ENCODE peak calls at places on chromosomes 11 and 22, in five cellular contexts. M is pancreas; E is CD8-positive, alpha-beta T cell; G is upper lobe of right lung; T is hepatocyte. W is an unnamed sample. For H3K4me1, the result is how much of the 10 kb centered on the place peaks cover.

GRCh38 chr11:34154059-34154875 is 48.8 kb downstream of the NAT10 start:
- DNase-seq in M (no peak), E (no peak), G (no peak), T (no peak), W (no peak)

GRCh38 chr11:117970400-117971024 is 15.7 kb upstream of the IL10RA start:
- DNase-seq in M (no peak), E (no peak), G (peak), T (no peak), W (peak)

GRCh38 chr11:107689317-107690202 is 22.3 kb downstream of the SLN start:
- DNase-seq in M (peak), E (peak), G (peak), T (peak), W (no peak)

GRCh38 chr11:101476186-101476585 is 107.6 kb downstream of the TRPC6 start:
- DNase-seq in M (no peak), E (no peak), G (no peak), T (no peak), W (no peak)

GRCh38 chr22:17753401-17753989 is 20.8 kb downstream of the BID start:
- DNase-seq in M (no peak), E (no peak), G (no peak), T (no peak), W (no peak)

GRCh38 chr11:17532814-17533213 is 11.4 kb downstream of the USH1C start:
- DNase-seq in M (no peak), E (no peak), G (no peak), T (no peak), W (no peak)

GRCh38 chr11:78432058-78432515 is 14.5 kb upstream of the GAB2 start:
- DNase-seq in M (no peak), E (no peak), G (no peak), T (no peak), W (no peak)

GRCh38 chr11:108662700-108663099 is 2.2 kb upstream of the DDX10 start:
- DNase-seq in M (no peak), E (no peak), G (no peak), T (no peak), W (no peak)

GRCh38 chr11:118873804-118874203 is 9.9 kb upstream of the CXCR5 start:
- DNase-seq in M (no peak), E (no peak), G (no peak), T (no peak), W (no peak)

GRCh38 chr22:31343235-31344191 is 2.6 kb downstream of the PATZ1 start:
- DNase-seq in M (peak), E (no peak), G (peak), T (peak), W (no peak)

GRCh38 chr11:77517226-77517625 is 43.3 kb upstream of the PAK1 start:
- DNase-seq in M (no peak), E (no peak), G (no peak), T (no peak), W (no peak)

GRCh38 chr22:25563757-25564319 is 637 bp upstream of the GRK3 start:
- DNase-seq in M (no peak), E (no peak), G (no peak), T (peak), W (peak)

GRCh38 chr22:33851240-33851639 is 69.0 kb downstream of the LARGE1 start:
- DNase-seq in M (no peak), E (no peak), G (no peak), T (peak), W (peak)

GRCh38 chr22:42427211-42427610 is 5.0 kb downstream of the NFAM1 start:
- DNase-seq in M (no peak), E (no peak), G (no peak), T (no peak), W (no peak)

GRCh38 chr11:40280161-40281054 is 1179.0 kb downstream of the LRRC4C start:
- DNase-seq in M (no peak), E (no peak), G (no peak), T (no peak), W (no peak)

GRCh38 chr11:57639321-57640067 is 10.2 kb downstream of the YPEL4 start:
- DNase-seq in M (no peak), E (no peak), G (no peak), T (peak), W (no peak)

GRCh38 chr22:22753526-22754267 is 109.3 kb downstream of the GGTLC2 start:
- DNase-seq in M (peak), E (peak), G (no peak), T (peak), W (no peak)

GRCh38 chr11:76588455-76589325 is 81.9 kb downstream of the LRRC32 start:
- DNase-seq in M (no peak), E (no peak), G (peak), T (peak), W (no peak)

GRCh38 chr11:103700605-103701004 is 335.8 kb upstream of the DDI1 start:
- DNase-seq in M (no peak), E (no peak), G (no peak), T (peak), W (peak)

GRCh38 chr11:17102447-17102846 is 25.0 kb upstream of the RPS13 start:
- DNase-seq in M (no peak), E (no peak), G (no peak), T (no peak), W (no peak)

GRCh38 chr22:37165066-37165465 is 15.3 kb upstream of the IL2RB start:
- DNase-seq in M (no peak), E (no peak), G (peak), T (no peak), W (no peak)

GRCh38 chr22:27135582-27135981 is 478.2 kb downstream of the MIAT start:
- DNase-seq in M (no peak), E (no peak), G (no peak), T (no peak), W (peak)

GRCh38 chr22:19559324-19559811 is 35.2 kb upstream of the CLDN5 start:
- DNase-seq in M (no peak), E (no peak), G (no peak), T (no peak), W (no peak)
- H3K4me1 ChIP-seq in M (under half), E (under half), G (under half), T (under half), W (under half)

DNA sequence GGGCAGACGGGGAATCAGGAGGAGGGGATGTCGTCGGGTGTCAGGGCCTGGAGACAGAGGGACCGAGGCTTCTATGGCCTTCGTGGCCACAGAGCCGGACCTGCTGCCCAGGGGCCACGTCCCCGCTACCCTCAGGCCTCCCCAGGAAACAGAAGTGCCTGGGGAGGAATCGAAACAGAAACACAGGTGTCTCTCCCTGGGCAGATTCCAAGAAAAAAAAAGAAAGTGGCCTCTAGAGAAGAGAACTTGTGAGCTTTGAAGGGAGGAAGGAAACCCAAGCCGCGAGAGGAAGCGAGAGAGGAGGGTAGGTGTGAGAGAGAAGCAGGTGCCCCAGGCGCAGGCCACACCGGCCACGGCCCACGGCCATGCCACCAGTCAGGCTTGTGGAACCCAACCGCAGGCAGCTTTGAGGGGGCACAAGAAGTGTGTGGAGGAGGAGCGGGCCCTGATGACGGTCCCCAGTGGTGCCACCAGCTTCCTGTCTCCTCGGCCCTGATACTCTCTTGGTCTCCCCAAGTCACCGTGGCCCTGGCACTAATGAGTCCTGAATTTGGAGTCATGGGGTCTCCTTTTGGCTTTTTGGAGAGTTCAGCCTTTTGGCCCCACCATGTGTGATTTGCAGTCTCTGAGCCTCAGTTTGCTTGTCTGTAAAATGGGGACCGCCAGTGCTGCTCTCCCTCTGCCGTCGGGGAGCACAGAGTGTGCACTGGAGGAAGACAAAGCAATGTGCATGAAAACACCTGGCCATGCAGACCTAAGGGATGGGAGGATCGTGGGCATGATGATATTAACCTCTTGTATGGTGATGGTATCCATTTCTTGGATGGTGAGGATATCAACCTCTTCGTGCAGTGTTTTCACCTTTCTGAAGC is 25.2 kb downstream of the LIF start:
- DNase-seq in M (no peak), E (peak), G (no peak), T (no peak), W (no peak)
- H3K27ac ChIP-seq in M (no peak), E (no peak), G (peak), T (no peak), W (no peak)

DNA sequence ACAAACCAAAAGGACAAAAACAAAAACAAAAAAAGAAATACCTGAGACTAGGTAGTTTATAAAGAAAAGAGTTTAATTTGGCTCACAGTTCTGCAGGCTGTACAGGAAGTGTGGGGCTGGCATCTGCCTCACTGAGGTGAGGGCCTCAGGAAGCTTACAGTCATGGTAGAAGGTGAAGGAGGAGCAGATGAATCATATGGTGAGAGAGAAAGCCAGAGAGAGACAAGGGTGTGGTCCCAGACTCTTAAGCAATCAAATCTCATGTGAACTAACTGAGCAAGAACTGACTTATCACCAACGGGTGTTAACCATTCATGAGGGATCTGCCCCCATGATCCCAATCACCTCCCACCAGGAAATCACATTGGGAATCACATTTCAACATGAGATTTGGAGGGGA is 58.8 kb upstream of the ZBED5 start:
- DNase-seq in M (no peak), E (no peak), G (no peak), T (no peak), W (no peak)
- TF ChIP-seq CTCF in M (no peak), E (no peak), G (no peak), T (no peak), W (no peak)

DNA sequence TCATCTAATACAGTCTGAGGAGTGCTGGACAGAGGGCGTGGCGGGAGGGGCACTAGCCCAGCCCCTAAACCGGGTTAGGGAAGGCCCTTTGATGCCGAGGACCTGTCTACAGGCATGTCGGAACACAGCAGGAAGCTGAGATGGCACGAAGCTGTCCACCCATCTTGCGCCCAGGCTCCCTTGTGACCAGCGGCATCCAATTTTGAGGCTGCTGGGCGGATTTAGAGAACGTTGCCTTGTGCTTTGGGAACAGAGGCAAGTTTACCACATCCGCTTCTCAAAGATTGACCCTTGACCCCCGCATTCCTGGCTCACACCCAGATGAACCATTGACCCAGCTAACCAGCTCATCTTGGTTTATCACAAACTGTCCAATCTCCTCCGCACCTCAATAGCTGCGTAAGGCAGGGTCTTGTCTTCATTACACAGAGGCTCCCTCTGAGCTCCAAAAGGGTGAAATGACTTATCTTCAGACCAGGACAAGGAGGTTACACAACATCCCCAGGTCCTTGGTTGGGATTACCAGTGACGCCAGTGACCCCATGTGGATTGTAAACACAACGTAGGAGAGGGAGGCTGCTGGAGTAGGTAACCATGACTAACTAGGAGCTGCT is 4.5 kb downstream of the FAM83F start:
- DNase-seq in M (no peak), E (no peak), G (no peak), T (peak), W (no peak)
- H3K4me1 ChIP-seq in M (under half), E (under half), G (under half), T (half or more), W (half or more)

DNA sequence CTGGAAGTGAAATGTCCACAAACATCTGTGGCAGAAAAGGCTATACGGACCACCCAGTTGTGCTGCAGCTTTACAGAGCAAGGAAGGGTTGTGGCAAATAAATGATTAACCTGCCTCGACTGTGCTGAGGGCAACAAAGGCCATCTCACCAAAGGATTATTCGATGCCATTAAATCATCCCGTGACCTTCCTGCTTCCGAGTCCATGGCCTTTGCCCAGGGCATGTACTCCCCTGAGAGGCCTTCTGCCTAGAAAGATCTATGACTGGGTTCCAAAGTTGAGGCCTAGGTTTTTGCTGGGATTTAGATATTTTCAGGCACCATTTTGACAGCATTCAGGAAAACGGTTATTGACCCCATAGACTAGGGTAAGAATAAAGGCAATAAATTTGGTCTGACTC is 9.2 kb downstream of the CDPF1 start:
- DNase-seq in M (no peak), E (no peak), G (no peak), T (no peak), W (no peak)
- H3K27ac ChIP-seq in M (no peak), E (no peak), G (no peak), T (no peak), W (no peak)

GRCh38 chr11:3122775-3123201 is 42.3 kb downstream of the OSBPL5 start:
- DNase-seq in M (no peak), E (no peak), G (peak), T (no peak), W (no peak)

GRCh38 chr11:3119141-3119821 is 45.8 kb downstream of the OSBPL5 start:
- DNase-seq in M (peak), E (no peak), G (peak), T (no peak), W (no peak)

GRCh38 chr11:3121416-3121815 is 43.7 kb downstream of the OSBPL5 start:
- DNase-seq in M (peak), E (no peak), G (peak), T (no peak), W (peak)

GRCh38 chr11:3121931-3122774 is 43.0 kb downstream of the OSBPL5 start:
- DNase-seq in M (no peak), E (no peak), G (peak), T (no peak), W (no peak)

GRCh38 chr11:3120071-3120792 is 44.9 kb downstream of the OSBPL5 start:
- DNase-seq in M (peak), E (no peak), G (peak), T (no peak), W (no peak)
- TF ChIP-seq CTCF in M (no peak), E (no peak), G (no peak), T (no peak), W (no peak)

DNA sequence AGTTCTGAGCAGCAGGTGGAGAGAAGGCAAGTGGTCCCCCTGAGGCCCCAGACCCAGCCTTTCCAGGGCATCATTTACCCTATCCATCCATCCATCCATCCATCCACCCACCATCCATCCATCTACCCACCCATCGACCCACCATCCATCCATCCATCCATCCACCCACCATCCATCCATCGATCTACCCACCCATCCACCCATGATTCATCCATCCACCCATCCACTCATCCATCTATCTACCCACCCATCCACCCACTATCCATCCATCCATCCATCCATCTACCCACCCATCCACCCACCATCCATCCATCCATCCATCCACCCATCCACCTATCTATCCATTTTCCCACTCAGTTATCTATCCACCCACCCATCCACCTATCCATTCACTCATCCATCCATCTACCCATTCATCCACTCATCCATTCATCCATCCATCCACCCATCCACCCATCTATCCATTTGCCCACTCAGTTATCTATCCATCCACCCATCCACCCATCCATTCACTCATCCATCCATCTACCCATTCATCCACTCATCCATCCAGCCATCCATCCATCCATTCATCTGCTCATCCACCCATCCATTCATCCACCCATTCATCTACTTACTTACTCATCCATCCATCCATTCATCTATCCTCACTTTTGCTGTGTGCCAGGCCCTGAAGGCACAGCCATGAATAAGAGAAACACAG is 63.4 kb downstream of the MCM5 start:
- DNase-seq in M (no peak), E (no peak), G (no peak), T (no peak), W (no peak)
- H3K4me1 ChIP-seq in M (under half), E (under half), G (under half), T (under half), W (under half)

W was measured in foreskin keratinocyte.